ENCODE peak calls at places on chromosomes 13 and 19, in nine cellular contexts. S is transverse colon, U is A549, K is sigmoid colon, R is tibial nerve, B is stomach, Z is suprapubic skin, J is H1, O is HepG2. P is an unnamed sample.

GRCh38 chr13:97367016-97367415 is 67.0 kb upstream of the RAP2A start:
- DNase-seq in S (no peak), U (no peak), K (no peak), R (no peak), B (no peak), Z (no peak), J (no peak), O (no peak), P (no peak)

GRCh38 chr13:36193151-36193855 is 21.1 kb downstream of the SOHLH2 start:
- DNase-seq in S (no peak), U (no peak), K (no peak), R (no peak), B (no peak), Z (no peak), J (no peak), O (no peak), P (no peak)

GRCh38 chr13:22173605-22174004 is 502.7 kb downstream of the FGF9 start:
- DNase-seq in S (no peak), U (peak), K (no peak), R (no peak), B (no peak), Z (no peak), J (no peak), O (no peak), P (no peak)

GRCh38 chr13:28636677-28637317 is 22.1 kb upstream of the POMP start:
- DNase-seq in S (peak), U (peak), K (no peak), R (peak), B (peak), Z (no peak), J (peak), O (peak), P (no peak)

GRCh38 chr13:39876258-39876657 is 220.8 kb downstream of the COG6 start:
- DNase-seq in S (no peak), U (peak), K (no peak), R (no peak), B (no peak), Z (no peak), J (no peak), O (no peak), P (no peak)

GRCh38 chr19:54477650-54478049 is 4.6 kb upstream of the CDC42EP5 start:
- DNase-seq in S (no peak), U (no peak), K (no peak), R (no peak), B (no peak), Z (no peak), J (no peak), O (no peak), P (no peak)

GRCh38 chr19:872266-872951 is 12.9 kb downstream of the CFD start:
- DNase-seq in S (peak), U (peak), K (no peak), R (peak), B (peak), Z (no peak), J (no peak), O (no peak), P (no peak)

GRCh38 chr19:40240332-40240731 is 13.8 kb upstream of the CCNP start:
- DNase-seq in S (no peak), U (no peak), K (no peak), R (no peak), B (no peak), Z (no peak), J (no peak), O (no peak), P (no peak)

GRCh38 chr13:21234537-21234936 is 58.1 kb downstream of the MRPL57 start:
- DNase-seq in S (no peak), U (no peak), K (no peak), R (no peak), B (no peak), Z (no peak), J (no peak), O (peak), P (peak)

GRCh38 chr13:50393641-50394040 is 378.4 kb downstream of the KCNRG start:
- DNase-seq in S (no peak), U (no peak), K (no peak), R (no peak), B (no peak), Z (no peak), J (no peak), O (no peak), P (no peak)

GRCh38 chr13:42039946-42040729 is 8.3 kb upstream of the DGKH start:
- DNase-seq in S (peak), U (peak), K (peak), R (peak), B (peak), Z (peak), J (no peak), O (no peak), P (peak)

GRCh38 chr19:3936506-3937442 is 3.9 kb downstream of the NMRK2 start:
- DNase-seq in S (no peak), U (no peak), K (no peak), R (no peak), B (no peak), Z (no peak), J (no peak), O (no peak), P (no peak)

GRCh38 chr19:57903298-57904174 is 12.9 kb downstream of the ZNF417 start:
- DNase-seq in S (no peak), U (peak), K (no peak), R (no peak), B (no peak), Z (no peak), J (no peak), O (peak), P (no peak)
- TF ChIP-seq CTCF in S (peak), U (peak), K (no peak), R (no peak), B (no peak), Z (peak), J (peak), O (peak), P (peak)

DNA sequence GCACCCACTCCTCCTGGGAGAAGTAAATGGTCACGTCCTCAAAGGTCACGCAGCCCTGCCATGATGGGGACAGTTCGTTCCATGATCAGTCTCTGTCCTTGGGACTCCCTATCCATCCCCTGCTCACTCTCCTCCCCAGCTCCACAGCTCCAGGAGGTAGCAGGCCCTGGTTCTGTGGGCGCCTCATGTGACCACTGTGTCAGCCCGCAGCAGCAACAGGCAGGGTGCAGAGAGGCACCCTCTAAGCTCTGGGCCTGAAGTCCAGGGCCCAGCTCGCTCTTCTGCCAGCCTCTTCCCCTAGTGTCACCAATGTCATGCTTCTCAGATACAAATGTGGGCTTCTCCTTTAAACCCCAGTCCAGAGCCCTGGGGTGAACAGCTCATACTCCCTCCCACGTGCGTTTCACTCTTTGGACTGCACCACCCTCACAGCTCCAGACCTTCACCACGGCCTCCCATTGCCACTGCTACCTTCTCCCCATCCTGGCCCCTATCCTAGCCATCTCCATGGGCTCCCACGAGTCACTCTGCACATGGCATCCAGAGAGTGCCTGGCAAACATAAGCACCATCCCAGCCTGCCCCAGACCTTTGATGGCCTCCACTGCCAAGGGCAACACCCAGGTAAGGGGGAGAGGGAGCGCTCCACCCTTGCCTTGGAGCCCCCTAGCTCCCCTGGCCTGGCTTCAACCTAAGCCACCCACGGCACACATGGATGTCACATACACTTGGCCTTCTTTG is 2.9 kb downstream of the ZNF792 start:
- DNase-seq in S (no peak), U (no peak), K (no peak), R (no peak), B (no peak), Z (no peak), J (no peak), O (no peak), P (no peak)
- TF ChIP-seq EP300 in S (no peak), U (no peak), K (no peak), R (no peak), B (no peak), Z (no peak), J (no peak), O (no peak), P (no peak)

GRCh38 chr19:16325161-16325527 is 518 bp downstream of the KLF2 start:
- DNase-seq in S (peak), U (peak), K (peak), R (no peak), B (no peak), Z (no peak), J (no peak), O (no peak), P (no peak)
- TF ChIP-seq CTCF in S (no peak), U (no peak), K (no peak), R (peak), B (no peak), Z (no peak), J (no peak), O (no peak), P (no peak)

GRCh38 chr13:73440296-73440895 is 381.6 kb downstream of the KLF5 start:
- DNase-seq in S (no peak), U (peak), K (no peak), R (no peak), B (no peak), Z (no peak), J (no peak), O (no peak), P (no peak)
- TF ChIP-seq EP300 in S (no peak), U (no peak), K (no peak), R (no peak), B (no peak), Z (no peak), J (no peak), O (no peak), P (no peak)

DNA sequence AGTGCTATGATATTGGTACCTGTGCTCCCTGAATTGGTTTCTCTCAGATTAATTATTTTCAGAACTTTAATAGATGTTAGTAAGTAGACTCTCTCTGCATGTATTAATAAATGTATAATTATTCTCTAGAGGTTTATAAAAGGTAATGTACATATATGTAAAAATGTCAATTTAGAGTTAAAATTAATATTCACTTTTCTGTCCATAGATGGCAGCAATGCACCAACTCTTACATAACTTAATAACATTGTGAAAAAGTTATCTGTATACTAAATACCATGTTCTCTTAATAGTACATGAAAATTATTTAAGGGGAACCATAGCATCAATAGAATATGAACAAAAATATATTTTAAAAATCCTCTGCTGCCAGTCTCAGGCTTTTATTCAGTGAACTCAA is 515.0 kb upstream of the KLHL1 start:
- DNase-seq in S (no peak), U (no peak), K (no peak), R (no peak), B (no peak), Z (no peak), J (no peak), O (no peak), P (no peak)
- TF ChIP-seq CTCF in S (peak), U (peak), K (no peak), R (peak), B (no peak), Z (no peak), J (no peak), O (peak), P (peak)